ENCODE peak calls at places on chromosomes 16 and 17, in nine cellular contexts. M is transverse colon; J is stimulated activated CD4-positive, alpha-beta T cell treated with anti-CD3 and anti-CD28 coated beads, Interleukin-12 subunit alpha, Interleukin-12 subunit beta, amount 100 ng/mL, for 24 hours; O is hypothalamus; V is occipital lobe; G is neural crest cell; T is activated CD4-positive, alpha-beta T cell treated with anti-CD3 and anti-CD28 coated beads, Interleukin-2, amount 50 U/mL, for 1 hour; A is DND-41; B is H7. Q is an unnamed sample.

GRCh38 chr16:11586856-11587642 is at the start of gene LITAF:
- DNase-seq in M (peak), B (peak), T (peak), V (peak), O (peak), G (peak), A (peak), J (peak), Q (peak)

GRCh38 chr16:25109643-25110042 is 1.9 kb upstream of the LCMT1 start:
- DNase-seq in B (no peak), O (no peak), G (no peak), A (no peak), V (no peak), T (no peak), J (no peak), M (peak), Q (no peak)

GRCh38 chr16:65867276-65867990 is 499.1 kb upstream of the CDH5 start:
- DNase-seq in A (no peak), T (no peak), J (no peak), V (no peak), B (no peak), G (no peak), M (no peak), O (no peak), Q (no peak)

GRCh38 chr17:81395600-81396277 is 482 bp downstream of the BAHCC1 start:
- DNase-seq in O (no peak), V (no peak), B (no peak), A (no peak), G (no peak), J (no peak), M (no peak), T (no peak), Q (no peak)

GRCh38 chr16:3675601-3676130 is 21.2 kb downstream of the DNASE1 start:
- DNase-seq in O (no peak), M (no peak), J (no peak), T (no peak), G (no peak), A (no peak), B (peak), V (no peak), Q (no peak)

GRCh38 chr16:88703486-88704309 is 2.5 kb downstream of the RNF166 start:
- DNase-seq in G (no peak), V (peak), A (peak), O (no peak), B (no peak), J (no peak), T (peak), M (peak), Q (no peak)

GRCh38 chr16:30888856-30889499 is 4.9 kb downstream of the BCL7C start:
- DNase-seq in G (no peak), A (no peak), B (no peak), J (no peak), O (no peak), M (no peak), V (no peak), T (no peak), Q (no peak)

GRCh38 chr16:85083051-85083639 is 29.1 kb downstream of the CIBAR2 start:
- DNase-seq in M (no peak), O (no peak), V (no peak), T (no peak), J (no peak), B (peak), A (no peak), G (no peak), Q (no peak)

Q was measured in B cell.